ENCODE peak calls at places on chromosomes 12 and 14, in five cellular contexts. One of them, this sample, is unnamed.

GRCh38 chr14:69153848-69154208 is 909 bp upstream of the DCAF5 start:
- DNase-seq in IMR-90: no peak
- DNase-seq in DMS 273 treated with DMSO at 0.1 percent for 48 hours: no peak
- DNase-seq in GM12865: peak
- DNase-seq in cortex of kidney: no peak
- DNase-seq in this sample: no peak

GRCh38 chr14:104331871-104332605 is 193.7 kb downstream of the KIF26A start:
- DNase-seq in cortex of kidney: no peak
- DNase-seq in GM12865: no peak
- DNase-seq in IMR-90: no peak
- DNase-seq in DMS 273 treated with DMSO at 0.1 percent for 48 hours: no peak
- DNase-seq in this sample: no peak

GRCh38 chr12:64240781-64241180 is 18.7 kb upstream of the KICS2 start:
- DNase-seq in IMR-90: no peak
- DNase-seq in DMS 273 treated with DMSO at 0.1 percent for 48 hours: no peak
- DNase-seq in GM12865: no peak
- DNase-seq in cortex of kidney: no peak
- DNase-seq in this sample: no peak

GRCh38 chr12:130098301-130099005 is 63.8 kb upstream of the FZD10 start:
- DNase-seq in DMS 273 treated with DMSO at 0.1 percent for 48 hours: no peak
- DNase-seq in GM12865: no peak
- DNase-seq in IMR-90: no peak
- DNase-seq in cortex of kidney: no peak
- DNase-seq in this sample: no peak

GRCh38 chr14:24274101-24274543 is 2.7 kb upstream of the RABGGTA start:
- DNase-seq in GM12865: peak
- DNase-seq in IMR-90: peak
- DNase-seq in DMS 273 treated with DMSO at 0.1 percent for 48 hours: no peak
- DNase-seq in cortex of kidney: no peak
- DNase-seq in this sample: peak

GRCh38 chr14:85063747-85064146 is 466.2 kb upstream of the FLRT2 start:
- DNase-seq in cortex of kidney: no peak
- DNase-seq in GM12865: no peak
- DNase-seq in DMS 273 treated with DMSO at 0.1 percent for 48 hours: no peak
- DNase-seq in IMR-90: no peak
- DNase-seq in this sample: no peak

GRCh38 chr12:32603071-32603470 is 76.0 kb upstream of the DNM1L start:
- DNase-seq in IMR-90: no peak
- DNase-seq in GM12865: no peak
- DNase-seq in DMS 273 treated with DMSO at 0.1 percent for 48 hours: no peak
- DNase-seq in cortex of kidney: no peak
- DNase-seq in this sample: no peak

GRCh38 chr12:121866331-121866730 is 7.7 kb upstream of the HPD start:
- DNase-seq in IMR-90: peak
- DNase-seq in cortex of kidney: no peak
- DNase-seq in DMS 273 treated with DMSO at 0.1 percent for 48 hours: no peak
- DNase-seq in GM12865: no peak
- DNase-seq in this sample: peak

GRCh38 chr14:23164250-23164649 is 19.2 kb downstream of the SLC7A8 start:
- DNase-seq in GM12865: no peak
- DNase-seq in DMS 273 treated with DMSO at 0.1 percent for 48 hours: no peak
- DNase-seq in IMR-90: no peak
- DNase-seq in cortex of kidney: no peak
- DNase-seq in this sample: peak

GRCh38 chr12:53454710-53455109 is 2.8 kb downstream of the PCBP2 start:
- DNase-seq in GM12865: no peak
- DNase-seq in cortex of kidney: no peak
- DNase-seq in IMR-90: no peak
- DNase-seq in DMS 273 treated with DMSO at 0.1 percent for 48 hours: no peak
- DNase-seq in this sample: no peak

GRCh38 chr12:96399919-96400630 is at the start of gene CDK17:
- DNase-seq in cortex of kidney: no peak
- DNase-seq in GM12865: peak
- DNase-seq in IMR-90: peak
- DNase-seq in DMS 273 treated with DMSO at 0.1 percent for 48 hours: peak
- DNase-seq in this sample: peak

GRCh38 chr12:126069549-126070165 is 1004.4 kb downstream of the AACS start:
- DNase-seq in DMS 273 treated with DMSO at 0.1 percent for 48 hours: no peak
- DNase-seq in cortex of kidney: no peak
- DNase-seq in GM12865: peak
- DNase-seq in IMR-90: peak
- DNase-seq in this sample: peak

This sample was measured in fibroblast of lung.